ENCODE peak calls at places on chromosomes 12 and 14, in nine cellular contexts. D, E, Y, Z, P, S, F, L and K are unnamed samples.

GRCh38 chr14:70032447-70032846 is 153.2 kb downstream of the SMOC1 start:
- DNase-seq in F (no peak), P (no peak), Y (no peak), Z (no peak), E (no peak), L (no peak), S (no peak), D (no peak), K (no peak)

GRCh38 chr12:95277139-95277538 is 59.5 kb downstream of the VEZT start:
- DNase-seq in Y (no peak), P (no peak), D (peak), L (peak), Z (no peak), F (peak), E (no peak), S (no peak), K (no peak)

GRCh38 chr14:30283822-30284446 is 275.0 kb upstream of the G2E3 start:
- DNase-seq in Y (peak), D (no peak), Z (no peak), S (no peak), F (no peak), L (peak), P (peak), E (peak), K (no peak)

GRCh38 chr12:75766263-75767160 is 255.1 kb upstream of the KRR1 start:
- DNase-seq in Y (no peak), P (no peak), L (peak), E (no peak), Z (no peak), D (peak), F (no peak), S (no peak), K (no peak)

GRCh38 chr14:91867316-91867988 is at the start of gene TC2N:
- DNase-seq in F (no peak), E (no peak), Y (no peak), D (no peak), P (no peak), Z (no peak), S (no peak), L (no peak), K (no peak)

GRCh38 chr14:100432652-100433427 is 109.7 kb downstream of the SLC25A47 start:
- DNase-seq in L (no peak), P (no peak), D (no peak), E (no peak), Y (no peak), F (no peak), Z (no peak), S (no peak), K (no peak)

GRCh38 chr12:111453071-111453989 is 47.6 kb downstream of the SH2B3 start:
- DNase-seq in P (no peak), Z (no peak), D (no peak), Y (no peak), E (no peak), S (no peak), F (no peak), L (no peak), K (no peak)

GRCh38 chr12:52285851-52286530 is 5.3 kb downstream of the KRT81 start:
- DNase-seq in Y (no peak), S (no peak), Z (no peak), D (no peak), P (no peak), L (no peak), F (no peak), E (no peak), K (peak)

GRCh38 chr12:52228931-52229330 is 4.1 kb upstream of the KRT7 start:
- DNase-seq in Y (no peak), F (no peak), S (no peak), L (no peak), P (no peak), E (no peak), D (no peak), Z (no peak), K (no peak)

GRCh38 chr14:34299360-34299759 is 162.7 kb downstream of the SPTSSA start:
- DNase-seq in F (no peak), P (no peak), E (no peak), S (no peak), D (no peak), Y (no peak), L (no peak), Z (no peak), K (no peak)